ENCODE peak calls at places on chromosome X, in nine cellular contexts. R is mammary epithelial cell; H is GM12865; Y is lower leg skin; X is A549; T is mucosa of descending colon; W is foreskin fibroblast; J is CD4-positive, alpha-beta memory T cell; V is GM06990. G is an unnamed sample.

GRCh38 chrX:17741123-17741511 is 3.8 kb downstream of the SCML1 start:
- DNase-seq in R (no peak), H (no peak), Y (no peak), X (no peak), T (peak), W (no peak), J (no peak), V (no peak), G (no peak)

GRCh38 chrX:123803331-123803983 is 56.4 kb upstream of the XIAP start:
- DNase-seq in R (peak), H (peak), Y (peak), X (peak), T (no peak), W (peak), J (peak), V (peak), G (peak)

GRCh38 chrX:16213970-16214369 is 46.7 kb downstream of the MAGEB17 start:
- DNase-seq in R (no peak), H (no peak), Y (no peak), X (no peak), T (no peak), W (peak), J (no peak), V (no peak), G (no peak)

GRCh38 chrX:115472131-115472530 is 88.8 kb upstream of the PLS3 start:
- DNase-seq in R (no peak), H (no peak), Y (no peak), X (no peak), T (no peak), W (no peak), J (no peak), V (no peak), G (no peak)

GRCh38 chrX:48589482-48590162 is 7.7 kb upstream of the WDR13 start:
- DNase-seq in R (no peak), H (no peak), Y (no peak), X (no peak), T (no peak), W (no peak), J (no peak), V (no peak), G (no peak)

GRCh38 chrX:44400588-44400987 is 57.1 kb upstream of the EFHC2 start:
- DNase-seq in R (peak), H (no peak), Y (no peak), X (peak), T (no peak), W (peak), J (no peak), V (no peak), G (peak)

GRCh38 chrX:107750263-107750662 is 25.3 kb downstream of the TSC22D3 start:
- DNase-seq in R (no peak), H (no peak), Y (no peak), X (no peak), T (no peak), W (no peak), J (no peak), V (no peak), G (no peak)

GRCh38 chrX:34578237-34578636 is 78.8 kb downstream of the TMEM47 start:
- DNase-seq in R (peak), H (no peak), Y (no peak), X (peak), T (no peak), W (peak), J (no peak), V (no peak), G (peak)

GRCh38 chrX:72312311-72312940 is 6.7 kb upstream of the CITED1 start:
- DNase-seq in R (peak), H (no peak), Y (no peak), X (no peak), T (no peak), W (no peak), J (no peak), V (no peak), G (peak)

GRCh38 chrX:109826954-109827708 is 94.1 kb upstream of the ACSL4 start:
- DNase-seq in R (peak), H (no peak), Y (no peak), X (peak), T (no peak), W (peak), J (no peak), V (no peak), G (peak)

GRCh38 chrX:44674906-44675305 is 132.2 kb upstream of the FUNDC1 start:
- DNase-seq in R (no peak), H (no peak), Y (no peak), X (no peak), T (no peak), W (no peak), J (no peak), V (no peak), G (no peak)

GRCh38 chrX:104118765-104119164 is 6.4 kb downstream of the ZCCHC18 start:
- DNase-seq in R (no peak), H (peak), Y (no peak), X (no peak), T (no peak), W (no peak), J (no peak), V (no peak), G (no peak)

GRCh38 chrX:80174925-80175574 is 160.5 kb downstream of the TBX22 start:
- DNase-seq in R (no peak), H (no peak), Y (peak), X (no peak), T (no peak), W (no peak), J (no peak), V (no peak), G (no peak)

GRCh38 chrX:154370300-154370881 is 4.0 kb downstream of the FLNA start:
- DNase-seq in R (no peak), H (peak), Y (no peak), X (no peak), T (no peak), W (peak), J (no peak), V (no peak), G (no peak)

GRCh38 chrX:54248309-54248708 is 65.3 kb upstream of the FAM120C start:
- DNase-seq in R (peak), H (peak), Y (no peak), X (peak), T (no peak), W (peak), J (peak), V (no peak), G (peak)

GRCh38 chrX:111254896-111255693 is 15.2 kb downstream of the CAPN6 start:
- DNase-seq in R (peak), H (no peak), Y (no peak), X (no peak), T (no peak), W (no peak), J (no peak), V (no peak), G (peak)

GRCh38 chrX:28133763-28134162 is 152.5 kb upstream of the DCAF8L1 start:
- DNase-seq in R (no peak), H (peak), Y (no peak), X (no peak), T (no peak), W (no peak), J (no peak), V (no peak), G (no peak)

DNA sequence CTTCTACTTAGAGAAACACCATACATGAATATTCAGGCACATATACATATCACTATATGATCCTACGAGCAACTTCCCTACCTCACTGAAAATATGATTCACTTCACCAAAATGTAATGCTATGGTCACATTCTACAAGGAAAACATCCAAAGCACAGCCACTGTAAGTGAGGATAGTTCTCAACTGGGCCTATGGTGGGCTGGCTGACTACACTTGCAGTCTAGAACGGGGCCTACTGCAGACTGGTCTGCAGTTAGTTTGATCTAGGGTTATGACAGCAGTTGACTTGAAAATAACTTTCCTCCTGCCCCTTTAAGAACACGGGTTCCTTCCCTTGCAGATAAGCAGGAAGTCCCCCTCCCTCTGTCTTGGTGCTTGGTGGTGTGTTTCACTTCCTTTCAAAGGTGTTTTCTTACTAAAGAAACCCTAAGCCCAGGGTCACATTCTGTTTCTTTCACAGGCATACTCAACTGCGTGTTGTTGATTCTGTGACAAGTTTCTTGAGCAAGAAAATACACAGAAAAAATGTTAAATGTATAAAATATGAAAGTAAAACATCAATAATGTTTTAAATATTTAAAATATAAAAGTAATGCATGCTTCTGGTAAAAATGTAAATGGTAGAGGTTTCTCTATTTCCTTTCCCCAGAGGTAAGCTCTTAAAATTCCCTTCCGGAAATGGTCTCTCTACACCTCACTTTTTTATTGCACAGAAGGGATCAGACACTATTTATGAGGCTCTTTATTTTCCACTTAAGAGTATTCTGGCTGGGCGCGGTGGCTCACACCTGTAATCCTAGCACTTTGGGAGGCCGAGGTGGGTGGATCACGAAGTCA is 18.0 kb upstream of the TMSB4X start:
- DNase-seq in R (peak), H (peak), Y (no peak), X (peak), T (no peak), W (peak), J (peak), V (peak), G (peak)
- H3K4me3 ChIP-seq in R (no peak), H (peak), Y (no peak), X (no peak), T (no peak), W (no peak), J (peak), V (peak), G (no peak)

GRCh38 chrX:125826774-125827451 is 339.2 kb downstream of the DCAF12L2 start:
- DNase-seq in R (no peak), H (no peak), Y (no peak), X (no peak), T (no peak), W (no peak), J (no peak), V (no peak), G (no peak)

GRCh38 chrX:125826080-125826479 is 340.0 kb downstream of the DCAF12L2 start:
- DNase-seq in R (no peak), H (no peak), Y (no peak), X (no peak), T (no peak), W (no peak), J (no peak), V (no peak), G (no peak)
- H3K4me3 ChIP-seq in R (no peak), H (no peak), Y (no peak), X (no peak), T (no peak), W (no peak), J (no peak), V (no peak), G (no peak)

GRCh38 chrX:67544281-67544680 is 460 bp downstream of the AR start:
- DNase-seq in R (no peak), H (no peak), Y (no peak), X (peak), T (peak), W (peak), J (no peak), V (no peak), G (no peak)
- H3K4me3 ChIP-seq in R (no peak), H (no peak), Y (peak), X (peak), T (no peak), W (peak), J (no peak), V (no peak), G (peak)

GRCh38 chrX:994780-995179 is 217.7 kb downstream of the CRLF2 start:
- DNase-seq in R (no peak), H (no peak), Y (no peak), X (no peak), T (no peak), W (no peak), J (no peak), V (no peak), G (no peak)

DNA sequence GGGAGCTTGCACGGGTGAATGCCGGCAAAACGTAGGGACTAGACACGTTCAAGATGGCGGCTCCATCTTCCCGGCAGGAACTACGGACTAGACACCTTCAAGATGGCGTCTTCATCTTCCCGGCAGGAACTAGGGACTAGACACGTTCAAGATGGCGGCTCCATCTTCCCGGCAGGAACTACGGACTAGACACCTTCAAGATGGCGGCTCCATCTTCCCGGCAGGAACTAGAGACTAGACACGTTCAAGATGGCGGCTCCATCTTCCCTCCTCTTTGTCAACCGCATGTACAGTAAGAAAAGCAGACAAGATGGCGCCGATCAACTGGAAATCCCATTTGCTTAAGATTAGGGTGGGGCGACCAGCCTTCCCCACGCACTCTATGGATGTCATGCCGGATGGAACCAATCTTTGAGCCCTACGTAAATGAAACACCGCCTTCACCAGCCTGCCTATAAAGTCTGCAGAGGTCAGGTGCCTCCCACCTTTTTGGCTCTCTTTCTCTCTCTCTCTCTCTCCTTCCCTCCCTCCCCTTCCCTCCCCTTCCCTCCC is 222.4 kb downstream of the CRLF2 start:
- DNase-seq in R (peak), H (peak), Y (peak), X (peak), T (peak), W (peak), J (peak), V (peak), G (peak)
- H3K4me3 ChIP-seq in R (peak), H (peak), Y (no peak), X (peak), T (no peak), W (peak), J (no peak), V (no peak), G (peak)